ENCODE peak calls at places on chromosomes 3 and 15, in four cellular contexts. K is K562, I is HepG2, Q is HCT116. X is an unnamed sample.

GRCh38 chr15:83372434-83372873 is 74.7 kb upstream of the SH3GL3 start:
- DNase-seq in K (no peak), I (no peak), Q (no peak), X (no peak)

GRCh38 chr3:157453824-157454223 is 17.2 kb downstream of the PTX3 start:
- DNase-seq in K (no peak), I (no peak), Q (no peak), X (no peak)

GRCh38 chr3:144821583-144821982 is 850.0 kb downstream of the DIPK2A start:
- DNase-seq in K (no peak), I (no peak), Q (no peak), X (no peak)

GRCh38 chr3:119530418-119530817 is 29.0 kb downstream of the CD80 start:
- DNase-seq in K (no peak), I (no peak), Q (no peak), X (no peak)

GRCh38 chr3:123344175-123344908 is 104.5 kb downstream of the ADCY5 start:
- DNase-seq in K (no peak), I (no peak), Q (no peak), X (no peak)

GRCh38 chr3:13613343-13614190 is 64.6 kb downstream of the FBLN2 start:
- DNase-seq in K (no peak), I (no peak), Q (no peak), X (no peak)

GRCh38 chr3:181313379-181313778 is 323.8 kb upstream of the DNAJC19 start:
- DNase-seq in K (no peak), I (no peak), Q (no peak), X (no peak)

GRCh38 chr3:127152676-127153505 is 40.0 kb upstream of the PRR23E start:
- DNase-seq in K (no peak), I (no peak), Q (no peak), X (no peak)

GRCh38 chr15:66497502-66498455 is at the start of gene SNAPC5:
- DNase-seq in K (peak; percentile 87), I (peak; percentile 88), Q (peak; percentile 85), X (peak; percentile 87)

GRCh38 chr3:178562869-178563232 is 26.6 kb downstream of the KCNMB2 start:
- DNase-seq in K (no peak), I (no peak), Q (no peak), X (no peak)

GRCh38 chr15:90001062-90001682 is at the start of gene ZNF710:
- DNase-seq in K (peak; percentile 80), I (no peak), Q (no peak), X (no peak)

GRCh38 chr3:62151591-62151990 is 221.8 kb downstream of the FEZF2 start:
- DNase-seq in K (no peak), I (no peak), Q (no peak), X (no peak)

GRCh38 chr15:53910236-53910849 is 67.9 kb upstream of the UNC13C start:
- DNase-seq in K (no peak), I (peak; percentile 59), Q (no peak), X (no peak)

GRCh38 chr3:46350262-46350565 is 3.7 kb upstream of the CCR2 start:
- DNase-seq in K (no peak), I (no peak), Q (no peak), X (no peak)

GRCh38 chr15:39621961-39622360 is 41.1 kb downstream of the THBS1 start:
- DNase-seq in K (no peak), I (no peak), Q (no peak), X (no peak)

GRCh38 chr15:89333959-89334509 is 590 bp downstream of the POLG start:
- DNase-seq in K (no peak), I (no peak), Q (no peak), X (no peak)

GRCh38 chr15:36856339-36856973 is 243.9 kb downstream of the MEIS2 start:
- DNase-seq in K (no peak), I (no peak), Q (no peak), X (no peak)

GRCh38 chr3:5663604-5664003 is 476.1 kb downstream of the EDEM1 start:
- DNase-seq in K (no peak), I (no peak), Q (no peak), X (no peak)

GRCh38 chr15:57312323-57313133 is 63.8 kb upstream of the CGNL1 start:
- DNase-seq in K (peak; percentile 44), I (peak; percentile 50), Q (no peak), X (no peak)

GRCh38 chr15:71375934-71376333 is 260.7 kb downstream of the THSD4 start:
- DNase-seq in K (no peak), I (no peak), Q (no peak), X (no peak)

GRCh38 chr3:59549972-59550371 is 500.1 kb upstream of the CFAP20DC start:
- DNase-seq in K (no peak), I (no peak), Q (no peak), X (no peak)

GRCh38 chr3:126668450-126669401 is 13.8 kb upstream of the TXNRD3 start:
- DNase-seq in K (no peak), I (no peak), Q (no peak), X (no peak)

GRCh38 chr3:119145500-119146167 is at the start of gene TEX55:
- DNase-seq in K (peak; percentile 10), I (peak; percentile 30), Q (peak; percentile 10), X (no peak)

GRCh38 chr3:179840985-179841384 is 188.1 kb downstream of the USP13 start:
- DNase-seq in K (no peak), I (no peak), Q (no peak), X (no peak)

GRCh38 chr3:70000563-70001081 is 1.1 kb downstream of the SAMMSON start:
- DNase-seq in K (peak; percentile 21), I (no peak), Q (no peak), X (no peak)

GRCh38 chr3:195461518-195462307 is 18.9 kb upstream of the ACAP2 start:
- DNase-seq in K (no peak), I (no peak), Q (no peak), X (no peak)

GRCh38 chr3:87426916-87427315 is 150.5 kb upstream of the POU1F1 start:
- DNase-seq in K (no peak), I (no peak), Q (no peak), X (no peak)

GRCh38 chr15:29090617-29091466 is 178.8 kb downstream of the NSMCE3 start:
- DNase-seq in K (peak; percentile 78), I (peak; percentile 12), Q (peak; percentile 12), X (no peak)

GRCh38 chr3:193764959-193765358 is 172.0 kb downstream of the OPA1 start:
- DNase-seq in K (no peak), I (no peak), Q (no peak), X (no peak)

GRCh38 chr3:169771651-169772529 is 1.3 kb upstream of the MYNN start:
- DNase-seq in K (peak; percentile 36), I (peak; percentile 79), Q (peak; percentile 65), X (peak; percentile 87)

GRCh38 chr3:14123308-14124222 is 1.1 kb downstream of the CHCHD4 start:
- DNase-seq in K (no peak), I (no peak), Q (no peak), X (no peak)

GRCh38 chr15:93024293-93024692 is 64.7 kb downstream of the RGMA start:
- DNase-seq in K (no peak), I (no peak), Q (no peak), X (no peak)

GRCh38 chr3:9008550-9009255 is 45.4 kb upstream of the RAD18 start:
- DNase-seq in K (no peak), I (no peak), Q (no peak), X (no peak)

GRCh38 chr3:195150194-195151118 is 120.5 kb downstream of the XXYLT1 start:
- DNase-seq in K (peak; percentile 70), I (no peak), Q (no peak), X (peak; percentile 52)

GRCh38 chr3:126370055-126370454 is 12.8 kb upstream of the KLF15 start:
- DNase-seq in K (no peak), I (no peak), Q (no peak), X (no peak)

GRCh38 chr15:41585140-41586047 is 26.4 kb downstream of the TYRO3 start:
- DNase-seq in K (no peak), I (no peak), Q (no peak), X (peak; percentile 20)

GRCh38 chr3:196149922-196150321 is 61.3 kb downstream of the ZDHHC19 start:
- DNase-seq in K (no peak), I (no peak), Q (no peak), X (no peak)

GRCh38 chr15:76146808-76147207 is 87.0 kb downstream of the TMEM266 start:
- DNase-seq in K (no peak), I (no peak), Q (no peak), X (no peak)

GRCh38 chr3:107988464-107989156 is 102.2 kb downstream of the CD47 start:
- DNase-seq in K (no peak), I (no peak), Q (no peak), X (no peak)

GRCh38 chr15:81330351-81331085 is 6.6 kb upstream of the STARD5 start:
- DNase-seq in K (no peak), I (no peak), Q (no peak), X (no peak)
- H3K4me1 ChIP-seq in K (peaks cover 9% of the 10 kb centered on the region), I (no peaks in the 10 kb centered on the region), Q (no peaks in the 10 kb centered on the region), X (no peaks in the 10 kb centered on the region)

GRCh38 chr3:7282988-7283387 is 422.1 kb downstream of the GRM7 start:
- DNase-seq in K (no peak), I (no peak), Q (no peak), X (no peak)
- TF ChIP-seq SIN3A in K (no peak), I (no peak), Q (no peak), X (no peak)

DNA sequence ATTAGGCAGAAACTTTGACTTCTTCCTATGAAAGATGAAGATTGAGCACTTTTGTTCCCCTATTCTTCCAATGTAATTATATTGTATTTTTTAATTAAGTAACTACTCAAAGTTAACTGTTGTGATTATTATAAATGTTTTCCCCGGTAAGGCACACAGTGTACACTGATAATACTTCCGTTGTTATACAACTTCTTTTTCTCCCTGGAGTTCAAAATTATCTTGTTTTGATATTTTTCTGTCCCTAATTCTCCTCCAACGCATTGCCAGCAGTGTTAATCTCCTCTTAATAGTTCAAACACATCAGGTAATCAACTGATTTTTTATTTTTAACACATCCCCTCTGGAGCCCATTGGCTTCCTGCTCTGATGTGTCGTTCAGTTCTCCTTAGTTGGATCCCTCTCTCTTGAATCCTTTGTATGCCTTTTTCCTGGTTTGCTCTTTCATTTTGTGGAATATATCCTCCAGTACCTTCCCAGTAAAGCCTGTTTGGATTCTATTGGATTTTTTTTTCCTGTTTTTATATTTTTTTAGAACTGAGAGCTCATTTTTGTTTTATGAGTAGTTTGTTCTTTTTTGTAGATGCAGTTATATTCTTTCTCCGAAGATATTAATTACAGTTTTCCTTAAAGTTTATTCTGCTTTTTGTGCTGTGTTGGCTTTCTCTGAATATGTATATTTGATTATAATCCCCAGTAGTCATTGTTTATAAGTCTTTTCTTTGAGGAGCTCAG is 32.2 kb upstream of the MFSD1 start:
- DNase-seq in K (no peak), I (no peak), Q (no peak), X (no peak)
- TF ChIP-seq TCF7L2 in K (no peak), I (no peak), Q (no peak), X (no peak)

GRCh38 chr3:185659942-185660921 is 74.1 kb downstream of the SENP2 start:
- DNase-seq in K (peak; percentile 82), I (peak; percentile 72), Q (peak; percentile 60), X (peak; percentile 68)

GRCh38 chr3:185658504-185658912 is 72.4 kb downstream of the SENP2 start:
- DNase-seq in K (no peak), I (peak; percentile 14), Q (no peak), X (peak; percentile 48)

GRCh38 chr3:185657691-185658503 is 71.8 kb downstream of the SENP2 start:
- DNase-seq in K (no peak), I (no peak), Q (no peak), X (no peak)

GRCh38 chr3:185657211-185657610 is 71.1 kb downstream of the SENP2 start:
- DNase-seq in K (no peak), I (no peak), Q (no peak), X (no peak)

GRCh38 chr3:185658943-185659342 is 72.8 kb downstream of the SENP2 start:
- DNase-seq in K (no peak), I (no peak), Q (no peak), X (no peak)
- H3K4me1 ChIP-seq in K (peaks cover 2% of the 10 kb centered on the region), I (no peaks in the 10 kb centered on the region), Q (peaks cover 2% of the 10 kb centered on the region), X (peaks cover 3% of the 10 kb centered on the region)

GRCh38 chr3:24272875-24273274 is 221.8 kb downstream of the THRB start:
- DNase-seq in K (no peak), I (peak; percentile 31), Q (no peak), X (no peak)
- TF ChIP-seq SIN3A in K (no peak), I (no peak), Q (no peak), X (no peak)

X was measured in Panc1.